ENCODE peak calls at places on chromosomes 6 and 20, in four cellular contexts. J is brain microvascular endothelial cell, C is kidney, S is pancreas. W is an unnamed sample.

GRCh38 chr6:141726158-141726557 is 406.6 kb upstream of the GJE1 start:
- DNase-seq in J (peak; percentile 4), C (no peak), S (no peak), W (no peak)

GRCh38 chr6:78947962-78948361 is 80.6 kb downstream of the IRAK1BP1 start:
- DNase-seq in J (peak; percentile 6), C (no peak), S (no peak), W (no peak)

GRCh38 chr6:156832166-156832743 is 55.1 kb downstream of the ARID1B start:
- DNase-seq in J (peak; percentile 64), C (no peak), S (no peak), W (no peak)

GRCh38 chr6:52361945-52362442 is at the start of gene PAQR8:
- DNase-seq in J (peak; percentile 21), C (peak; percentile 91), S (peak; percentile 85), W (peak; percentile 97)

GRCh38 chr6:159038914-159039884 is 5.6 kb downstream of the TAGAP start:
- DNase-seq in J (no peak), C (no peak), S (no peak), W (peak; percentile 63)

GRCh38 chr6:3421763-3422456 is 34.9 kb downstream of the SLC22A23 start:
- DNase-seq in J (peak; percentile 80), C (no peak), S (no peak), W (no peak)

GRCh38 chr6:87846446-87846845 is 144.4 kb upstream of the AKIRIN2 start:
- DNase-seq in J (no peak), C (no peak), S (no peak), W (no peak)

GRCh38 chr6:168086616-168087015 is 7.6 kb upstream of the FRMD1 start:
- DNase-seq in J (no peak), C (peak; percentile 56), S (no peak), W (no peak)

GRCh38 chr20:36634342-36634741 is 11.7 kb downstream of the SLA2 start:
- DNase-seq in J (no peak), C (no peak), S (no peak), W (no peak)

GRCh38 chr20:56324806-56325205 is 34.0 kb upstream of the FAM210B start:
- DNase-seq in J (no peak), C (no peak), S (no peak), W (no peak)

GRCh38 chr6:56399250-56399671 is 151.9 kb upstream of the COL21A1 start:
- DNase-seq in J (no peak), C (no peak), S (no peak), W (no peak)

GRCh38 chr6:136889271-136890193 is 32.6 kb upstream of the SLC35D3 start:
- DNase-seq in J (no peak), C (no peak), S (no peak), W (no peak)

GRCh38 chr20:1391640-1392442 is 1.0 kb downstream of the FKBP1A start:
- DNase-seq in J (no peak), C (no peak), S (no peak), W (no peak)

GRCh38 chr6:16045238-16045637 is 83.6 kb upstream of the MYLIP start:
- DNase-seq in J (no peak), C (no peak), S (no peak), W (no peak)

GRCh38 chr20:63792866-63793265 is 38.2 kb downstream of the ZBTB46 start:
- DNase-seq in J (no peak), C (no peak), S (no peak), W (no peak)

GRCh38 chr6:11815231-11815630 is 36.6 kb upstream of the ADTRP start:
- DNase-seq in J (peak; percentile 12), C (no peak), S (no peak), W (no peak)

GRCh38 chr20:57695012-57695411 is 14.8 kb downstream of the PMEPA1 start:
- DNase-seq in J (no peak), C (peak; percentile 88), S (no peak), W (no peak)

GRCh38 chr20:57692393-57692792 is 17.4 kb downstream of the PMEPA1 start:
- DNase-seq in J (no peak), C (no peak), S (no peak), W (no peak)

GRCh38 chr20:57694481-57694880 is 15.3 kb downstream of the PMEPA1 start:
- DNase-seq in J (no peak), C (no peak), S (no peak), W (no peak)

GRCh38 chr20:57693670-57694329 is 16.0 kb downstream of the PMEPA1 start:
- DNase-seq in J (no peak), C (no peak), S (no peak), W (no peak)

GRCh38 chr20:57693002-57693582 is 16.7 kb downstream of the PMEPA1 start:
- DNase-seq in J (no peak), C (peak; percentile 91), S (no peak), W (no peak)
- TF ChIP-seq CTCF in J (peak; percentile 36), C (no peak), S (no peak), W (no peak)

GRCh38 chr6:165777680-165778079 is 114.6 kb upstream of the PDE10A start:
- DNase-seq in J (no peak), C (no peak), S (no peak), W (no peak)
- TF ChIP-seq CTCF in J (peak; percentile 22), C (peak; percentile 4), S (no peak), W (no peak)

DNA sequence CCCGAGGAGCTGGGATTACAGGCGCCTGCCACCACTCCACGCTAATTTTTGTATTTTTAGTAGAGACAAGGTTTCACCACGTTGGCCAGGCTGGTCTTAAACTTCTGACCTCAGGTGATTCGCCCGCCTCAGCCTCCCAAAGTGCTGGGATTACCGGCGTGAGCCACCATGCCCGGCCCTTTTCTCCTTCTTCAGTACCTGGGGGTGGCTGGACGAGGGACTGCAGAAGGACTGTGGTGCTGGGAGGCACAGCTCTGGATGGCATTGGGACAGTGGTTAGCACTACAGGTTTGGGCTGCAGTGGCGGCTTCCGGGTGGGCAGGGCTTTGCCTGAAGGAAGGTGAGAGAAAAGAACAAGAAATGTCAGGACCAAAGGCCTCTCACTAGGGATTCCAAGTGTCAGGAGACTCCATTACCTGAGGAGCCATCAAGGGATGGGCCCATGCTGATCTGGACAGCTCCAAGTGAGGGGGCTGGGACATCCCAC is 7.4 kb downstream of the ATF6B start:
- DNase-seq in J (no peak), C (no peak), S (no peak), W (no peak)
- TF ChIP-seq CTCF in J (no peak), C (no peak), S (no peak), W (no peak)

DNA sequence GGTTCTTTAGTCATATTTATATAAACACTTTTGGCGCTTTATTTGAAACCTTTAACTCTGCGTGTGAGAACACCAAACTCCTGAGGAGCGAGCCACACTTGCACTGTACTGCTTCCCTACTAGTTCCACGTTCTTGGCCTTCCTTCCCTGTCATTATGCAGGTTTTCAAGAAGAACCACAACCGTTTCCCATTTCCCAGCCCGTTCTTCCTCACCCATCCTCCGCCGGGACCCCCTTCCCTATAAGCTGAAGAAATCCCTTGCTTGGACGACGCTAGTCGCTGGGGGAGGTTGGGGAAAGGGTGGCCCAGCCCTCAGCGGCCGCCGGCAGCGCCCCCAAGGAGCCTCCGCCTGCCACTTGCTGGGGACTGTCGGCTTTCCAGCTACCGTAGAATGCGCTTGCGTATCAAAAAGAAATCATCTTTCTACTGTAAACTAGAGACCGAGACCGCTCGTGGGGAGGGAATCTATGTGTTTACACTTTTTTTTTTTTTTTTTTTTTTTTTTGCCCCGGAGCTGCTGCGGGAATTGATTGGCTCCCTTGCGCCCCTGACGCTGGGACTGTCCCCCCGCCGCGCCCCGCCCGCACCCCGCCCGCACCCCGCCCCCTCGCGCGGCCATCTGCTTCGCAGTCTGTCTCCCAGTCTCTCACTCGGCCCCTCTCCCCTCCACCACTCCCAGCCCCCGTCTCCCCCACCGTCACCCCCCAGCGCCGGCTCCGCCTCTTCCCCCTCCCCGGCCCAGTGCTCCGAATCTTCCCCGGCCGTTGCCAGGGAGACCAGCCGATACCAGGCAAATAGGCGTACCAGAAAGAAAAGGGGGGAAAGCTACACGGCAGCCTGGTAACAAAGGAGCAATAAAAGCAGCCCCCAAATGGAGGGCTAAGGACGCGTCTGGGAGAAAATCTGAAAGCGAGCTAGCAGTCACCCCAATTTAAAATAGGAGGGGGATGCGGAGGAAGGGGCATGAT is 2.3 kb upstream of the MARCKS start:
- DNase-seq in J (peak; percentile 83), C (peak; percentile 92), S (peak; percentile 90), W (peak; percentile 87)
- TF ChIP-seq CTCF in J (peak; percentile 44), C (no peak), S (no peak), W (no peak)

GRCh38 chr6:37489697-37490336 is 9.9 kb downstream of the CCDC167 start:
- DNase-seq in J (peak; percentile 5), C (peak; percentile 64), S (no peak), W (no peak)
- TF ChIP-seq CTCF in J (peak; percentile 50), C (no peak), S (no peak), W (no peak)

GRCh38 chr6:17151888-17152287 is 50.0 kb downstream of the STMND1 start:
- DNase-seq in J (no peak), C (no peak), S (no peak), W (no peak)
- TF ChIP-seq CTCF in J (no peak), C (no peak), S (no peak), W (no peak)

GRCh38 chr6:143963158-143963919 is 44.7 kb downstream of the PLAGL1 start:
- DNase-seq in J (no peak), C (no peak), S (no peak), W (no peak)

GRCh38 chr6:143961868-143962643 is 46.0 kb downstream of the PLAGL1 start:
- DNase-seq in J (no peak), C (no peak), S (no peak), W (no peak)

GRCh38 chr6:143959865-143960264 is 48.2 kb downstream of the PLAGL1 start:
- DNase-seq in J (no peak), C (no peak), S (no peak), W (no peak)

GRCh38 chr6:143964667-143965066 is 43.4 kb downstream of the PLAGL1 start:
- DNase-seq in J (peak; percentile 7), C (no peak), S (no peak), W (no peak)

DNA sequence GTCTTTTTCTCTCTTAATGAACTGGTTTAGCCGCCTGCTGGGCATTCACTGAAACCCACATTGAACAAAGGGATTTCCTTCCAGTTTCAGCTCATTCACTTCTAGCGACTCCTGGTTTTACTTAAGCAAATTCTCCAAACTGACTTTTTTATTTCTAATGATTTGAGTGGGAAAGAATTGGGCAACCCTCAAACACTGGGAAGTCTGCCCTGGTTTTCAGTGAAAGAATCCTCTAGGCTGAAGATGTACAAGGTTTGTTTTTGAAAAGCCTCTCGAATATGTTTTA is 45.5 kb downstream of the PLAGL1 start:
- DNase-seq in J (peak; percentile 11), C (no peak), S (no peak), W (no peak)
- TF ChIP-seq CTCF in J (peak; percentile 64), C (no peak), S (no peak), W (no peak)

GRCh38 chr20:58880994-58881752 is 28.7 kb downstream of the GNAS start:
- DNase-seq in J (no peak), C (no peak), S (no peak), W (no peak)
- TF ChIP-seq CTCF in J (peak; percentile 40), C (no peak), S (no peak), W (no peak)

W was measured in GM20000.